ENCODE peak calls at places on chromosomes 11 and 22, in five cellular contexts. S is AG10803; E is activated CD4-positive, CD25-positive, alpha-beta regulatory T cell; L is CD8-positive, alpha-beta T cell; V is HTR-8/SVneo. M is an unnamed sample.
A peak's percentile ranks its signal among the peaks of the same experiment; 100 is the strongest.

GRCh38 chr22:45604239-45604711 is 67.4 kb upstream of the ATXN10 start:
- DNase-seq in S (peak; percentile 89), E (no peak), L (no peak), V (no peak), M (no peak)

GRCh38 chr22:38291201-38291777 is 18.5 kb upstream of the TMEM184B start:
- DNase-seq in S (no peak), E (no peak), L (no peak), V (no peak), M (no peak)

GRCh38 chr11:1876361-1877063 is 15.2 kb downstream of the PRR33 start:
- DNase-seq in S (no peak), E (no peak), L (peak; percentile 34), V (peak; percentile 35), M (no peak)

GRCh38 chr11:67282155-67282875 is 6.8 kb upstream of the ANKRD13D start:
- DNase-seq in S (no peak), E (no peak), L (no peak), V (no peak), M (no peak)

GRCh38 chr11:16809901-16810668 is 71.6 kb downstream of the C11orf58 start:
- DNase-seq in S (peak; percentile 58), E (no peak), L (no peak), V (no peak), M (no peak)

GRCh38 chr22:20889025-20889704 is 28.0 kb upstream of the CRKL start:
- DNase-seq in S (no peak), E (no peak), L (no peak), V (no peak), M (no peak)

GRCh38 chr11:68074584-68075352 is 35.9 kb downstream of the TCIRG1 start:
- DNase-seq in S (no peak), E (no peak), L (no peak), V (no peak), M (no peak)

GRCh38 chr22:30860176-30861105 is 108.1 kb downstream of the MORC2 start:
- DNase-seq in S (no peak), E (no peak), L (no peak), V (no peak), M (no peak)

GRCh38 chr11:43518407-43519165 is 159.9 kb downstream of the TTC17 start:
- DNase-seq in S (peak; percentile 26), E (no peak), L (no peak), V (no peak), M (no peak)

GRCh38 chr11:125180413-125181305 is 16.1 kb downstream of the PKNOX2 start:
- DNase-seq in S (no peak), E (no peak), L (no peak), V (no peak), M (no peak)

GRCh38 chr11:78790784-78791183 is 216.1 kb upstream of the NARS2 start:
- DNase-seq in S (no peak), E (no peak), L (no peak), V (no peak), M (no peak)